ENCODE peak calls at places on chromosomes 2 and 18, in nine cellular contexts. One of them, this sample, is unnamed.

GRCh38 chr18:12645751-12646203 is 12.1 kb downstream of the SPIRE1 start:
- DNase-seq in neural crest cell: no peak
- DNase-seq in IMR-90: peak; percentile 52
- DNase-seq in H1: no peak
- DNase-seq in HCEC 1CT: no peak
- DNase-seq in brain microvascular endothelial cell: peak; percentile 7
- DNase-seq in EL: no peak
- DNase-seq in skeletal muscle cell: no peak
- DNase-seq in endothelial cell: no peak
- DNase-seq in this sample: no peak

GRCh38 chr2:235685024-235685721 is 191.3 kb downstream of the AGAP1 start:
- DNase-seq in HCEC 1CT: no peak
- DNase-seq in EL: no peak
- DNase-seq in neural crest cell: no peak
- DNase-seq in endothelial cell: no peak
- DNase-seq in brain microvascular endothelial cell: peak; percentile 45
- DNase-seq in IMR-90: no peak
- DNase-seq in skeletal muscle cell: peak; percentile 30
- DNase-seq in H1: no peak
- DNase-seq in this sample: no peak

GRCh38 chr2:160429248-160430000 is 64.2 kb downstream of the RBMS1 start:
- DNase-seq in neural crest cell: no peak
- DNase-seq in endothelial cell: no peak
- DNase-seq in IMR-90: peak; percentile 75
- DNase-seq in skeletal muscle cell: no peak
- DNase-seq in brain microvascular endothelial cell: no peak
- DNase-seq in HCEC 1CT: peak; percentile 71
- DNase-seq in H1: no peak
- DNase-seq in EL: peak; percentile 70
- DNase-seq in this sample: no peak

GRCh38 chr18:3305354-3305762 is 43.4 kb downstream of the MYL12B start:
- DNase-seq in skeletal muscle cell: peak; percentile 98
- DNase-seq in brain microvascular endothelial cell: peak; percentile 98
- DNase-seq in endothelial cell: no peak
- DNase-seq in IMR-90: peak; percentile 100
- DNase-seq in HCEC 1CT: peak; percentile 97
- DNase-seq in EL: peak; percentile 94
- DNase-seq in H1: no peak
- DNase-seq in neural crest cell: no peak
- DNase-seq in this sample: no peak

GRCh38 chr2:7792031-7792651 is 874.9 kb downstream of the RNF144A start:
- DNase-seq in HCEC 1CT: no peak
- DNase-seq in endothelial cell: no peak
- DNase-seq in skeletal muscle cell: no peak
- DNase-seq in neural crest cell: no peak
- DNase-seq in brain microvascular endothelial cell: no peak
- DNase-seq in IMR-90: no peak
- DNase-seq in H1: no peak
- DNase-seq in EL: no peak
- DNase-seq in this sample: no peak

GRCh38 chr2:101956465-101957030 is 35.2 kb upstream of the IL1R2 start:
- DNase-seq in EL: no peak
- DNase-seq in endothelial cell: no peak
- DNase-seq in H1: no peak
- DNase-seq in brain microvascular endothelial cell: no peak
- DNase-seq in IMR-90: no peak
- DNase-seq in skeletal muscle cell: no peak
- DNase-seq in HCEC 1CT: no peak
- DNase-seq in neural crest cell: no peak
- DNase-seq in this sample: no peak

GRCh38 chr18:80181642-80182461 is 65.5 kb downstream of the PARD6G start:
- DNase-seq in neural crest cell: no peak
- DNase-seq in EL: no peak
- DNase-seq in brain microvascular endothelial cell: no peak
- DNase-seq in IMR-90: no peak
- DNase-seq in HCEC 1CT: no peak
- DNase-seq in endothelial cell: no peak
- DNase-seq in H1: no peak
- DNase-seq in skeletal muscle cell: no peak
- DNase-seq in this sample: no peak

GRCh38 chr2:71610671-71611070 is 157.3 kb downstream of the DYSF start:
- DNase-seq in neural crest cell: no peak
- DNase-seq in EL: no peak
- DNase-seq in skeletal muscle cell: no peak
- DNase-seq in brain microvascular endothelial cell: no peak
- DNase-seq in IMR-90: no peak
- DNase-seq in HCEC 1CT: no peak
- DNase-seq in endothelial cell: no peak
- DNase-seq in H1: peak; percentile 23
- DNase-seq in this sample: no peak

GRCh38 chr2:205967391-205968075 is 118.4 kb downstream of the INO80D start:
- DNase-seq in brain microvascular endothelial cell: no peak
- DNase-seq in IMR-90: peak; percentile 25
- DNase-seq in skeletal muscle cell: no peak
- DNase-seq in EL: peak; percentile 26
- DNase-seq in HCEC 1CT: peak; percentile 44
- DNase-seq in neural crest cell: no peak
- DNase-seq in H1: no peak
- DNase-seq in endothelial cell: no peak
- DNase-seq in this sample: no peak

GRCh38 chr2:1736997-1737480 is 7.3 kb downstream of the PXDN start:
- DNase-seq in H1: no peak
- DNase-seq in endothelial cell: no peak
- DNase-seq in EL: peak; percentile 85
- DNase-seq in HCEC 1CT: peak; percentile 84
- DNase-seq in IMR-90: peak; percentile 95
- DNase-seq in brain microvascular endothelial cell: peak; percentile 85
- DNase-seq in neural crest cell: no peak
- DNase-seq in skeletal muscle cell: peak; percentile 77
- DNase-seq in this sample: no peak

GRCh38 chr18:37270046-37270665 is 295.4 kb downstream of the CELF4 start:
- DNase-seq in brain microvascular endothelial cell: peak; percentile 36
- DNase-seq in HCEC 1CT: no peak
- DNase-seq in EL: peak; percentile 38
- DNase-seq in neural crest cell: peak; percentile 80
- DNase-seq in H1: peak; percentile 85
- DNase-seq in endothelial cell: peak; percentile 73
- DNase-seq in skeletal muscle cell: peak; percentile 7
- DNase-seq in IMR-90: peak; percentile 52
- DNase-seq in this sample: no peak

GRCh38 chr2:221458588-221458987 is 113.5 kb downstream of the EPHA4 start:
- DNase-seq in IMR-90: no peak
- DNase-seq in neural crest cell: no peak
- DNase-seq in endothelial cell: no peak
- DNase-seq in brain microvascular endothelial cell: no peak
- DNase-seq in EL: no peak
- DNase-seq in HCEC 1CT: no peak
- DNase-seq in skeletal muscle cell: no peak
- DNase-seq in H1: no peak
- DNase-seq in this sample: no peak

GRCh38 chr2:8303322-8303832 is 378.5 kb upstream of the ID2 start:
- DNase-seq in neural crest cell: no peak
- DNase-seq in IMR-90: no peak
- DNase-seq in brain microvascular endothelial cell: no peak
- DNase-seq in EL: no peak
- DNase-seq in HCEC 1CT: no peak
- DNase-seq in endothelial cell: no peak
- DNase-seq in H1: no peak
- DNase-seq in skeletal muscle cell: no peak
- DNase-seq in this sample: peak; percentile 67

GRCh38 chr2:212414699-212415309 is 123.8 kb downstream of the ERBB4 start:
- DNase-seq in brain microvascular endothelial cell: no peak
- DNase-seq in neural crest cell: no peak
- DNase-seq in H1: no peak
- DNase-seq in endothelial cell: no peak
- DNase-seq in IMR-90: no peak
- DNase-seq in skeletal muscle cell: no peak
- DNase-seq in HCEC 1CT: no peak
- DNase-seq in EL: no peak
- DNase-seq in this sample: no peak

This sample was measured in GM18507.